ENCODE peak calls at places on chromosomes 1 and 21, in nine cellular contexts. C is cardiac muscle cell, Y is lower lobe of right lung, F is fibroblast of pulmonary artery, E is foreskin fibroblast, N is pancreas, D is psoas muscle, Z is AG04449, M is endothelial cell. H is an unnamed sample.

GRCh38 chr1:184407816-184408510 is 21.1 kb downstream of the C1orf21 start:
- DNase-seq in N (no peak), Y (no peak), C (no peak), Z (no peak), F (peak; percentile 23), D (no peak), E (peak; percentile 29), M (no peak), H (peak; percentile 34)

GRCh38 chr1:229751629-229752028 is 125.6 kb downstream of the URB2 start:
- DNase-seq in E (no peak), F (no peak), C (no peak), Y (no peak), N (no peak), Z (no peak), M (no peak), D (no peak), H (no peak)

GRCh38 chr1:200075938-200076546 is 48.5 kb downstream of the NR5A2 start:
- DNase-seq in N (peak; percentile 46), Y (no peak), C (peak; percentile 93), E (peak; percentile 82), D (no peak), Z (peak; percentile 21), M (peak; percentile 17), F (peak; percentile 99), H (peak; percentile 85)

GRCh38 chr1:174274884-174275283 is 115.6 kb downstream of the RABGAP1L start:
- DNase-seq in D (no peak), Y (no peak), N (no peak), C (no peak), M (no peak), Z (no peak), F (no peak), E (no peak), H (no peak)

GRCh38 chr1:147076442-147076841 is 95.8 kb downstream of the PRKAB2 start:
- DNase-seq in C (no peak), Z (no peak), F (no peak), D (no peak), M (no peak), N (no peak), Y (no peak), E (no peak), H (no peak)

GRCh38 chr1:29461115-29461739 is 224.9 kb downstream of the PTPRU start:
- DNase-seq in Z (no peak), Y (no peak), E (no peak), N (no peak), D (no peak), M (no peak), F (no peak), C (no peak), H (no peak)

GRCh38 chr1:198669023-198669698 is 30.3 kb downstream of the PTPRC start:
- DNase-seq in D (no peak), E (peak; percentile 90), Z (peak; percentile 85), C (peak; percentile 84), F (peak; percentile 90), M (no peak), Y (no peak), N (no peak), H (peak; percentile 92)

GRCh38 chr21:21851657-21852056 is 853.4 kb downstream of the NCAM2 start:
- DNase-seq in M (no peak), F (peak; percentile 26), Z (no peak), D (no peak), Y (no peak), C (no peak), N (no peak), E (peak; percentile 1), H (peak; percentile 38)

GRCh38 chr1:118815909-118816308 is 172.2 kb downstream of the TBX15 start:
- DNase-seq in Z (no peak), D (no peak), Y (no peak), C (peak; percentile 26), N (no peak), E (peak; percentile 8), M (no peak), F (no peak), H (no peak)

GRCh38 chr1:9721606-9722377 is 70.3 kb downstream of the PIK3CD start:
- DNase-seq in F (peak; percentile 32), C (peak; percentile 32), D (no peak), M (peak; percentile 74), E (no peak), Z (no peak), Y (no peak), N (no peak), H (peak; percentile 30)

GRCh38 chr1:32521165-32521564 is 18.1 kb upstream of the ZBTB8A start:
- DNase-seq in E (no peak), Y (no peak), C (no peak), M (no peak), N (peak; percentile 20), D (no peak), Z (no peak), F (no peak), H (no peak)

GRCh38 chr1:94316836-94317789 is 79.7 kb upstream of the ARHGAP29 start:
- DNase-seq in E (peak; percentile 53), N (no peak), F (peak; percentile 75), Z (no peak), D (no peak), Y (no peak), M (no peak), C (peak; percentile 73), H (peak; percentile 23)

GRCh38 chr1:79711001-79711431 is 704.5 kb upstream of the ADGRL4 start:
- DNase-seq in C (peak; percentile 48), D (no peak), F (peak; percentile 64), Z (no peak), E (peak; percentile 76), Y (no peak), N (no peak), M (no peak), H (no peak)

GRCh38 chr1:110728388-110728787 is 53.6 kb upstream of the KCNA3 start:
- DNase-seq in D (no peak), C (no peak), Y (no peak), E (no peak), M (no peak), F (no peak), Z (no peak), N (no peak), H (no peak)

GRCh38 chr1:63984891-63985290 is 211.1 kb downstream of the ROR1 start:
- DNase-seq in F (no peak), E (no peak), D (no peak), N (no peak), Y (no peak), C (no peak), Z (no peak), M (no peak), H (no peak)

GRCh38 chr1:158933621-158934020 is 2.3 kb downstream of the PYHIN1 start:
- DNase-seq in D (no peak), F (no peak), Z (no peak), E (no peak), M (no peak), N (no peak), C (no peak), Y (no peak), H (no peak)

GRCh38 chr1:24392604-24392946 is 21.0 kb downstream of the STPG1 start:
- DNase-seq in N (no peak), E (no peak), F (no peak), C (no peak), D (no peak), M (no peak), Y (no peak), Z (no peak), H (no peak)
- TF ChIP-seq CTCF in N (no peak), E (no peak), F (no peak), C (no peak), D (no peak), M (no peak), Y (peak; percentile 14), Z (no peak), H (no peak)

GRCh38 chr1:160018900-160019299 is 12.9 kb downstream of the PIGM start:
- DNase-seq in C (peak; percentile 40), N (no peak), M (no peak), Z (no peak), F (peak; percentile 38), Y (no peak), D (no peak), E (peak; percentile 68), H (peak; percentile 67)

GRCh38 chr1:160021376-160022074 is 10.3 kb downstream of the PIGM start:
- DNase-seq in M (no peak), Y (no peak), C (no peak), E (no peak), Z (no peak), D (no peak), N (no peak), F (no peak), H (no peak)

GRCh38 chr1:160020196-160020595 is 11.6 kb downstream of the PIGM start:
- DNase-seq in M (no peak), D (no peak), N (no peak), F (no peak), Y (no peak), E (no peak), Z (no peak), C (no peak), H (no peak)

GRCh38 chr1:160022330-160023310 is 9.2 kb downstream of the PIGM start:
- DNase-seq in D (no peak), N (no peak), E (peak; percentile 38), Z (no peak), F (no peak), C (no peak), M (no peak), Y (no peak), H (peak; percentile 78)

GRCh38 chr1:160017592-160017991 is 14.2 kb downstream of the PIGM start:
- DNase-seq in F (no peak), Z (no peak), D (no peak), M (no peak), N (no peak), Y (no peak), E (no peak), C (no peak), H (no peak)
- TF ChIP-seq CTCF in F (no peak), Z (no peak), D (no peak), M (no peak), N (no peak), Y (no peak), E (no peak), C (no peak), H (no peak)

DNA sequence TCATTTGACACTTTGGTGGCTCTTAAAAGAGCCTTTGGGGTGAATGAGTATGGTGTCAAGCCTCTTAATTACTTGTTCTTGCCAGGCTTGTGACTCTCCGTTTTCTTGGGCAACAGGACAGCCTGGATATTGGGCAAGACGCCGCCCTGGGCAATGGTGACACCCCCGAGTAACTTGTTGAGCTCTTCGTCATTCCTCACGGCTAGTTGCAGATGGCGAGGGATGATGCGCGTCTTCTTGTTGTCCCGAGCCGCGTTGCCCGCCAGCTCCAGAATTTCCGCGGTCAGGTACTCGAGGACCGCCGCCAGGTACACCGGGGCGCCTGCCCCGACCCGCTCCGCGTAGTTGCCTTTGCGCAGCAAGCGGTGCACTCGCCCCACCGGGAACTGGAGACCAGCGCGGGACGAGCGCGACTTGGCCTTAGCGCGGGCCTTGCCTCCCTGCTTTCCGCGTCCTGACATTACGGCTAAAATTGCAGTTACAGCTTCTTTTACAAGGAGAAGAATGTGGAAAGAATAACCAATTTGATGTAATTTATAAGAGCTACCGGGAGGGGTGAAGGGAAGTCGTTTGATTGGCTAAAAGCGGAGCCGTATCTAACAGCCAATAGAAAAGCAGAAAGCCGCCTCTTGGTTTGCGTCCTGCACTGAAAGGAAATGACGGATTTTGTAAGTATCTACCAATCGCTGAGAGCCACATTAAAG is 11.8 kb upstream of the BOLA1 start:
- DNase-seq in E (peak; percentile 97), C (peak; percentile 99), N (peak; percentile 79), M (peak; percentile 53), F (peak; percentile 99), Y (peak; percentile 84), D (peak; percentile 83), Z (peak; percentile 97), H (peak; percentile 99)
- TF ChIP-seq CTCF in E (no peak), C (no peak), N (no peak), M (no peak), F (no peak), Y (no peak), D (peak; percentile 6), Z (no peak), H (peak; percentile 18)

GRCh38 chr1:179313004-179313403 is 19.4 kb downstream of the SOAT1 start:
- DNase-seq in N (no peak), F (no peak), C (no peak), D (no peak), Z (no peak), Y (no peak), M (no peak), E (no peak), H (no peak)
- TF ChIP-seq CTCF in N (no peak), F (no peak), C (no peak), D (no peak), Z (no peak), Y (no peak), M (no peak), E (no peak), H (no peak)

H was measured in MCF 10A.